ENCODE peak calls at places on chromosomes 3 and 15, in eight cellular contexts. K is uterus, J is heart left ventricle, V is hepatocyte, S is astrocyte, C is A673, E is cardiac muscle cell, B is foreskin keratinocyte. G is an unnamed sample.
A peak's percentile ranks its signal among the peaks of the same experiment; 100 is the strongest.

GRCh38 chr15:36465304-36465703 is 114.1 kb upstream of the CDIN1 start:
- DNase-seq in K (no peak), J (no peak), V (no peak), S (peak; percentile 1), C (no peak), E (no peak), B (peak; percentile 19), G (no peak)

GRCh38 chr3:142853270-142854163 is 35.4 kb downstream of the PCOLCE2 start:
- DNase-seq in K (no peak), J (peak; percentile 52), V (peak; percentile 65), S (peak; percentile 69), C (peak; percentile 38), E (peak; percentile 38), B (peak; percentile 91), G (peak; percentile 22)

GRCh38 chr3:32045091-32045964 is 61.1 kb upstream of the GPD1L start:
- DNase-seq in K (peak; percentile 42), J (no peak), V (peak; percentile 80), S (peak; percentile 76), C (no peak), E (peak; percentile 79), B (peak; percentile 85), G (no peak)

GRCh38 chr3:46871222-46871621 is 6.3 kb upstream of the PTH1R start:
- DNase-seq in K (no peak), J (peak; percentile 46), V (no peak), S (no peak), C (no peak), E (peak; percentile 69), B (no peak), G (no peak)

GRCh38 chr3:135460273-135460672 is 505.3 kb upstream of the PPP2R3A start:
- DNase-seq in K (no peak), J (no peak), V (no peak), S (no peak), C (no peak), E (no peak), B (no peak), G (no peak)

GRCh38 chr3:156298014-156298413 is 177.6 kb downstream of the KCNAB1 start:
- DNase-seq in K (no peak), J (no peak), V (no peak), S (no peak), C (no peak), E (no peak), B (no peak), G (no peak)

GRCh38 chr15:76737573-76737972 is 167.6 kb downstream of the SCAPER start:
- DNase-seq in K (no peak), J (no peak), V (no peak), S (no peak), C (no peak), E (no peak), B (no peak), G (no peak)

GRCh38 chr3:143613226-143613625 is 235.0 kb downstream of the SLC9A9 start:
- DNase-seq in K (no peak), J (no peak), V (no peak), S (no peak), C (no peak), E (peak; percentile 34), B (no peak), G (no peak)

GRCh38 chr3:9779721-9780450 is 10.1 kb upstream of the CAMK1 start:
- DNase-seq in K (no peak), J (no peak), V (no peak), S (no peak), C (no peak), E (no peak), B (no peak), G (no peak)

GRCh38 chr3:183298708-183299153 is 45.7 kb downstream of the B3GNT5 start:
- DNase-seq in K (peak; percentile 56), J (peak; percentile 47), V (peak; percentile 68), S (peak; percentile 92), C (peak; percentile 93), E (peak; percentile 90), B (peak; percentile 82), G (peak; percentile 44)

GRCh38 chr3:154304116-154304786 is 20.0 kb downstream of the DHX36 start:
- DNase-seq in K (no peak), J (no peak), V (no peak), S (peak; percentile 36), C (no peak), E (no peak), B (peak; percentile 87), G (no peak)

GRCh38 chr3:169146112-169146665 is 517.3 kb downstream of the MECOM start:
- DNase-seq in K (peak; percentile 22), J (peak; percentile 59), V (peak; percentile 47), S (peak; percentile 66), C (peak; percentile 9), E (peak; percentile 76), B (peak; percentile 65), G (peak; percentile 13)

GRCh38 chr3:57729339-57730039 is 26.6 kb upstream of the SLMAP start:
- DNase-seq in K (no peak), J (no peak), V (no peak), S (peak; percentile 72), C (no peak), E (peak; percentile 42), B (no peak), G (no peak)

GRCh38 chr3:131224886-131225550 is 156.6 kb upstream of the NUDT16 start:
- DNase-seq in K (no peak), J (no peak), V (no peak), S (peak; percentile 52), C (no peak), E (no peak), B (peak; percentile 4), G (no peak)

GRCh38 chr15:63061971-63062370 is 19.4 kb downstream of the TPM1 start:
- DNase-seq in K (no peak), J (no peak), V (no peak), S (no peak), C (no peak), E (no peak), B (no peak), G (no peak)

GRCh38 chr15:71296032-71296686 is 180.9 kb downstream of the THSD4 start:
- DNase-seq in K (no peak), J (no peak), V (peak; percentile 39), S (peak; percentile 91), C (peak; percentile 30), E (peak; percentile 56), B (peak; percentile 99), G (no peak)

GRCh38 chr3:101998256-101998926 is 149.1 kb downstream of the NFKBIZ start:
- DNase-seq in K (peak; percentile 59), J (no peak), V (no peak), S (no peak), C (no peak), E (peak; percentile 5), B (peak; percentile 29), G (no peak)

GRCh38 chr15:71136159-71137137 is 21.2 kb downstream of the THSD4 start:
- DNase-seq in K (peak; percentile 62), J (peak; percentile 60), V (no peak), S (peak; percentile 83), C (peak; percentile 97), E (peak; percentile 93), B (peak; percentile 94), G (no peak)

GRCh38 chr3:146640955-146641867 is 36.1 kb upstream of the PLSCR5 start:
- DNase-seq in K (no peak), J (no peak), V (peak; percentile 39), S (peak; percentile 10), C (peak; percentile 78), E (peak; percentile 57), B (peak; percentile 34), G (no peak)

GRCh38 chr3:187739561-187740445 is 5.5 kb downstream of the BCL6 start:
- DNase-seq in K (peak; percentile 96), J (peak; percentile 82), V (peak; percentile 92), S (peak; percentile 92), C (peak; percentile 91), E (peak; percentile 96), B (peak; percentile 72), G (peak; percentile 76)

GRCh38 chr3:177351757-177352158 is 154.5 kb upstream of the TBL1XR1 start:
- DNase-seq in K (no peak), J (no peak), V (no peak), S (no peak), C (no peak), E (no peak), B (no peak), G (no peak)

GRCh38 chr15:65085990-65086679 is 9.6 kb downstream of the KBTBD13 start:
- DNase-seq in K (no peak), J (no peak), V (peak; percentile 8), S (no peak), C (no peak), E (no peak), B (peak; percentile 18), G (peak; percentile 67)
- TF ChIP-seq CTCF in K (peak; percentile 23), J (peak; percentile 40), V (peak; percentile 42), S (peak; percentile 41), C (peak; percentile 20), E (peak; percentile 45), B (peak; percentile 54), G (peak; percentile 75)

GRCh38 chr15:80856400-80856799 is 77.2 kb downstream of the CEMIP start:
- DNase-seq in K (no peak), J (no peak), V (no peak), S (no peak), C (peak; percentile 18), E (no peak), B (no peak), G (no peak)

GRCh38 chr15:80852676-80853075 is 73.5 kb downstream of the CEMIP start:
- DNase-seq in K (no peak), J (no peak), V (no peak), S (no peak), C (no peak), E (no peak), B (peak; percentile 80), G (no peak)

GRCh38 chr15:80856809-80857377 is 77.7 kb downstream of the CEMIP start:
- DNase-seq in K (peak; percentile 43), J (peak; percentile 67), V (no peak), S (no peak), C (no peak), E (peak; percentile 21), B (no peak), G (no peak)

GRCh38 chr15:80855206-80855605 is 76.0 kb downstream of the CEMIP start:
- DNase-seq in K (no peak), J (no peak), V (no peak), S (no peak), C (no peak), E (no peak), B (no peak), G (no peak)

GRCh38 chr15:80854104-80854503 is 74.9 kb downstream of the CEMIP start:
- DNase-seq in K (peak; percentile 24), J (no peak), V (no peak), S (no peak), C (no peak), E (peak; percentile 19), B (no peak), G (no peak)
- H3K4me1 ChIP-seq in K (no peaks in the 10 kb centered on the region), J (peaks cover 5% of the 10 kb centered on the region), V (no peaks in the 10 kb centered on the region), S (peaks cover 19% of the 10 kb centered on the region), C (no peaks in the 10 kb centered on the region), E (no peaks in the 10 kb centered on the region), B (peaks cover 35% of the 10 kb centered on the region), G (no peaks in the 10 kb centered on the region)

DNA sequence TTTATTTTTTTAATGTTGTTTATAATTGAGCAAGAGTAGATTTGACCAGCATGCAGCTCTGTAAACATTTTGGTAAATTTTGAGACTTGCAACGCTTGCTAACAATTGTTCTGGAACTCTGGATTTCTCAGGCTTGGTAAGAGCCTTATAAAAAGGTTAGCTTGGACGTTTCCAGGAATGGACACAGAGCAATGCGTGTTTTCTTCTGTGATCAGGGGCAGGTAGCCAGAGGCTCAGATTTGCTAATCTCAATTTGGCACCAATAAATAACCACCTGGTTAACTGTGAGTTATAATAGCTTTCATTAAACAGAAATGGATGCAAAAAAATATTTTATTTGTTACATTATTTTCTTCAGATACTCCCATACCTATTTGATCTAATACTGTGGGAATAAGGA is 39.8 kb downstream of the CADM2 start:
- DNase-seq in K (no peak), J (no peak), V (no peak), S (no peak), C (no peak), E (no peak), B (no peak), G (no peak)
- TF ChIP-seq CTCF in K (no peak), J (no peak), V (no peak), S (no peak), C (no peak), E (no peak), B (no peak), G (no peak)

GRCh38 chr15:74429784-74430141 is 4.0 kb downstream of the SEMA7A start:
- DNase-seq in K (no peak), J (no peak), V (no peak), S (no peak), C (no peak), E (no peak), B (no peak), G (no peak)
- H3K4me1 ChIP-seq in K (peaks cover 11% of the 10 kb centered on the region), J (peaks cover 14% of the 10 kb centered on the region), V (peaks cover 13% of the 10 kb centered on the region), S (peaks cover 64% of the 10 kb centered on the region), C (peaks cover 11% of the 10 kb centered on the region), E (peaks cover 17% of the 10 kb centered on the region), B (peaks cover 18% of the 10 kb centered on the region), G (peaks cover 3% of the 10 kb centered on the region)